ENCODE peak calls at places on chromosome 19, in eight cellular contexts. M, W, X, C, Q, G, E and Y are unnamed samples.

GRCh38 chr19:869245-870177 is 10.0 kb downstream of the CFD start:
- DNase-seq in M (no peak), W (peak), X (no peak), C (no peak), Q (peak), G (peak), E (no peak), Y (no peak)

GRCh38 chr19:2455481-2456300 is 1.1 kb downstream of the LMNB2 start:
- DNase-seq in M (no peak), W (peak), X (no peak), C (peak), Q (no peak), G (peak), E (no peak), Y (no peak)

GRCh38 chr19:46002678-46003275 is 7.5 kb downstream of the CCDC61 start:
- DNase-seq in M (no peak), W (no peak), X (no peak), C (no peak), Q (no peak), G (no peak), E (no peak), Y (no peak)

GRCh38 chr19:29328586-29328985 is 115.6 kb upstream of the UQCRFS1 start:
- DNase-seq in M (no peak), W (no peak), X (no peak), C (no peak), Q (no peak), G (no peak), E (no peak), Y (no peak)

GRCh38 chr19:56423985-56424353 is 19.8 kb downstream of the ZNF583 start:
- DNase-seq in M (no peak), W (no peak), X (no peak), C (no peak), Q (no peak), G (no peak), E (no peak), Y (no peak)

GRCh38 chr19:10430505-10431253 is 10.3 kb downstream of the PDE4A start:
- DNase-seq in M (no peak), W (no peak), X (no peak), C (no peak), Q (peak), G (no peak), E (no peak), Y (peak)

GRCh38 chr19:16769385-16769784 is 49.7 kb downstream of the NWD1 start:
- DNase-seq in M (no peak), W (no peak), X (no peak), C (no peak), Q (no peak), G (no peak), E (no peak), Y (no peak)

GRCh38 chr19:28537896-28538295 is 675.1 kb downstream of the UQCRFS1 start:
- DNase-seq in M (no peak), W (no peak), X (no peak), C (no peak), Q (no peak), G (no peak), E (no peak), Y (no peak)

GRCh38 chr19:34254552-34255432 is at the start of gene GARRE1:
- DNase-seq in M (peak), W (peak), X (peak), C (peak), Q (peak), G (no peak), E (no peak), Y (no peak)

GRCh38 chr19:35856546-35857149 is at the start of gene KIRREL2:
- DNase-seq in M (no peak), W (peak), X (no peak), C (peak), Q (no peak), G (peak), E (no peak), Y (no peak)

GRCh38 chr19:16537111-16537510 is 5.1 kb downstream of the CHERP start:
- DNase-seq in M (no peak), W (no peak), X (no peak), C (no peak), Q (no peak), G (no peak), E (no peak), Y (no peak)

GRCh38 chr19:38842439-38843174 is 7.2 kb downstream of the HNRNPL start:
- DNase-seq in M (peak), W (no peak), X (no peak), C (no peak), Q (peak), G (no peak), E (no peak), Y (no peak)

GRCh38 chr19:56383826-56384605 is 9.3 kb downstream of the ZNF582 start:
- DNase-seq in M (no peak), W (no peak), X (no peak), C (no peak), Q (no peak), G (no peak), E (no peak), Y (no peak)

GRCh38 chr19:49414256-49414655 is 9.0 kb downstream of the PTH2 start:
- DNase-seq in M (no peak), W (no peak), X (no peak), C (no peak), Q (no peak), G (no peak), E (no peak), Y (no peak)

GRCh38 chr19:17337675-17338439 is 504 bp downstream of the GTPBP3 start:
- DNase-seq in M (no peak), W (peak), X (no peak), C (peak), Q (no peak), G (peak), E (no peak), Y (no peak)

GRCh38 chr19:18657590-18658365 is 20.9 kb downstream of the KLHL26 start:
- DNase-seq in M (no peak), W (peak), X (no peak), C (no peak), Q (peak), G (no peak), E (no peak), Y (no peak)

GRCh38 chr19:51371186-51371690 is 1.2 kb downstream of the NKG7 start:
- DNase-seq in M (no peak), W (no peak), X (no peak), C (no peak), Q (peak), G (no peak), E (no peak), Y (no peak)

GRCh38 chr19:19209372-19209771 is 2.4 kb upstream of the NCAN start:
- DNase-seq in M (no peak), W (no peak), X (no peak), C (no peak), Q (no peak), G (no peak), E (no peak), Y (no peak)

GRCh38 chr19:10452726-10453620 is 32.6 kb downstream of the PDE4A start:
- DNase-seq in M (no peak), W (no peak), X (no peak), C (no peak), Q (no peak), G (no peak), E (no peak), Y (no peak)

GRCh38 chr19:11088508-11089253 is 582 bp upstream of the LDLR start:
- DNase-seq in M (no peak), W (no peak), X (no peak), C (no peak), Q (peak), G (no peak), E (no peak), Y (no peak)

GRCh38 chr19:19032420-19033175 is 719 bp downstream of the SUGP2 start:
- DNase-seq in M (peak), W (peak), X (peak), C (peak), Q (peak), G (peak), E (peak), Y (peak)

GRCh38 chr19:12833747-12834417 is 497 bp downstream of the RTBDN start:
- DNase-seq in M (no peak), W (peak), X (no peak), C (peak), Q (no peak), G (no peak), E (no peak), Y (no peak)

GRCh38 chr19:45152504-45153338 is 8.1 kb downstream of the NKPD1 start:
- DNase-seq in M (peak), W (peak), X (peak), C (peak), Q (peak), G (no peak), E (no peak), Y (no peak)

GRCh38 chr19:4294389-4294788 is 7.8 kb downstream of the TMIGD2 start:
- DNase-seq in M (no peak), W (no peak), X (no peak), C (no peak), Q (no peak), G (no peak), E (no peak), Y (no peak)

GRCh38 chr19:43618921-43619261 is 538 bp downstream of the ZNF428 start:
- DNase-seq in M (no peak), W (peak), X (no peak), C (peak), Q (no peak), G (peak), E (peak), Y (no peak)

GRCh38 chr19:36771275-36772231 is 1.1 kb downstream of the ZNF850 start:
- DNase-seq in M (no peak), W (peak), X (peak), C (no peak), Q (peak), G (peak), E (no peak), Y (peak)

GRCh38 chr19:802497-802887 is 5.2 kb downstream of the PTBP1 start:
- DNase-seq in M (no peak), W (peak), X (no peak), C (no peak), Q (no peak), G (no peak), E (no peak), Y (no peak)

GRCh38 chr19:57302020-57302465 is 18.2 kb upstream of the ZNF543 start:
- DNase-seq in M (no peak), W (peak), X (no peak), C (no peak), Q (no peak), G (peak), E (peak), Y (no peak)

GRCh38 chr19:4635763-4636135 is 3.6 kb upstream of the TNFAIP8L1 start:
- DNase-seq in M (no peak), W (no peak), X (no peak), C (no peak), Q (no peak), G (no peak), E (no peak), Y (no peak)